ENCODE peak calls at places on chromosomes 5 and 9, in seven cellular contexts. D is HFFc6, Y is IMR-90, K is BJ, I is endothelial cell, L is GM20000, P is A549. R is an unnamed sample.

GRCh38 chr5:1998716-1999317 is 116.1 kb upstream of the IRX4 start:
- DNase-seq in P (no peak), D (no peak), I (no peak), L (no peak), K (no peak), Y (no peak), R (no peak)

GRCh38 chr9:117768740-117769400 is 64.7 kb downstream of the TLR4 start:
- DNase-seq in L (no peak), Y (no peak), I (no peak), P (no peak), K (no peak), D (no peak), R (no peak)

GRCh38 chr5:8756498-8757084 is 789.3 kb downstream of the SEMA5A start:
- DNase-seq in P (no peak), L (peak), Y (peak), K (peak), I (peak), D (peak), R (no peak)

GRCh38 chr9:131732061-131732526 is 7.8 kb downstream of the RAPGEF1 start:
- DNase-seq in Y (peak), I (no peak), L (no peak), P (no peak), K (peak), D (peak), R (no peak)

GRCh38 chr5:132019857-132020555 is 8.5 kb upstream of the ACSL6 start:
- DNase-seq in I (no peak), L (peak), P (no peak), K (no peak), D (no peak), Y (no peak), R (no peak)

GRCh38 chr5:151086192-151086869 is 5.5 kb upstream of the TNIP1 start:
- DNase-seq in D (no peak), P (no peak), Y (no peak), I (no peak), K (no peak), L (no peak), R (peak)

GRCh38 chr9:38687389-38687842 is 32.5 kb downstream of the FAM240B start:
- DNase-seq in K (no peak), I (no peak), P (peak), D (no peak), L (peak), Y (no peak), R (no peak)

GRCh38 chr9:87615547-87616148 is 110.3 kb upstream of the CTSL start:
- DNase-seq in D (no peak), P (no peak), K (no peak), L (no peak), I (no peak), Y (no peak), R (no peak)

GRCh38 chr9:18726546-18726945 is 252.6 kb downstream of the ADAMTSL1 start:
- DNase-seq in L (no peak), P (no peak), I (no peak), Y (peak), D (no peak), K (peak), R (no peak)

GRCh38 chr5:1159774-1160406 is 41.5 kb upstream of the SLC6A19 start:
- DNase-seq in I (no peak), P (no peak), D (no peak), Y (no peak), K (no peak), L (no peak), R (no peak)

GRCh38 chr9:129317179-129318011 is 139.3 kb upstream of the IER5L start:
- DNase-seq in P (no peak), D (peak), Y (peak), L (no peak), I (no peak), K (no peak), R (no peak)

GRCh38 chr5:113378081-113378480 is 56.7 kb downstream of the TSSK1B start:
- DNase-seq in D (no peak), L (no peak), P (no peak), I (no peak), Y (no peak), K (no peak), R (no peak)

GRCh38 chr9:122367779-122368460 is 2.9 kb upstream of the PTGS1 start:
- DNase-seq in I (no peak), P (no peak), D (no peak), K (no peak), Y (no peak), L (no peak), R (no peak)

GRCh38 chr9:75602074-75602473 is 288.4 kb upstream of the PCSK5 start:
- DNase-seq in K (no peak), P (no peak), D (no peak), I (no peak), Y (no peak), L (no peak), R (no peak)

GRCh38 chr5:25515525-25515924 is 870.7 kb upstream of the CDH10 start:
- DNase-seq in P (no peak), D (no peak), I (no peak), Y (no peak), L (no peak), K (no peak), R (no peak)

GRCh38 chr9:101711330-101711941 is 27.0 kb downstream of the GRIN3A start:
- DNase-seq in D (no peak), P (peak), K (no peak), L (peak), I (peak), Y (no peak), R (no peak)

GRCh38 chr5:67233075-67233474 is 36.5 kb upstream of the CD180 start:
- DNase-seq in L (no peak), Y (peak), I (no peak), D (no peak), P (no peak), K (no peak), R (no peak)

GRCh38 chr9:121842612-121842978 is 191.2 kb downstream of the DAB2IP start:
- DNase-seq in D (peak), Y (peak), K (no peak), P (no peak), I (no peak), L (no peak), R (no peak)

GRCh38 chr5:120538644-120539043 is 74.5 kb downstream of the PRR16 start:
- DNase-seq in D (peak), I (no peak), Y (peak), L (no peak), K (no peak), P (no peak), R (no peak)

GRCh38 chr9:88425538-88425950 is 37.3 kb downstream of the SPIN1 start:
- DNase-seq in P (no peak), K (no peak), I (no peak), Y (peak), D (no peak), L (no peak), R (no peak)

GRCh38 chr9:32551491-32552049 is 557 bp upstream of the SMIM27 start:
- DNase-seq in K (no peak), L (peak), P (peak), D (no peak), I (peak), Y (peak), R (peak)

GRCh38 chr5:68114641-68115040 is 100.9 kb upstream of the PIK3R1 start:
- DNase-seq in K (peak), P (no peak), I (no peak), L (no peak), D (peak), Y (peak), R (no peak)

GRCh38 chr9:4833781-4834560 is 41.2 kb downstream of the RCL1 start:
- DNase-seq in L (no peak), I (no peak), D (peak), P (no peak), K (no peak), Y (peak), R (no peak)

GRCh38 chr9:71774917-71775316 is 6.6 kb upstream of the CEMIP2 start:
- DNase-seq in K (no peak), I (no peak), D (no peak), L (no peak), P (no peak), Y (no peak), R (no peak)

GRCh38 chr5:671459-672328 is 21.5 kb downstream of the TPPP start:
- DNase-seq in L (peak), I (peak), P (peak), D (peak), K (no peak), Y (peak), R (peak)

GRCh38 chr5:464446-464842 is 21.5 kb downstream of the EXOC3 start:
- DNase-seq in I (no peak), L (no peak), P (no peak), D (no peak), Y (no peak), K (no peak), R (no peak)

GRCh38 chr9:121498487-121499176 is 1.0 kb downstream of the GGTA1 start:
- DNase-seq in D (peak), I (peak), K (no peak), P (peak), Y (peak), L (peak), R (peak)

GRCh38 chr5:95900383-95900958 is 61.2 kb downstream of the ELL2 start:
- DNase-seq in Y (peak), I (no peak), K (peak), L (no peak), D (no peak), P (no peak), R (no peak)

GRCh38 chr5:78540335-78541057 is 108.1 kb downstream of the LHFPL2 start:
- DNase-seq in D (no peak), P (no peak), Y (no peak), I (no peak), L (no peak), K (no peak), R (no peak)

GRCh38 chr5:107469485-107469884 is 201.3 kb downstream of the EFNA5 start:
- DNase-seq in L (no peak), K (peak), P (peak), Y (peak), D (peak), I (no peak), R (no peak)

GRCh38 chr5:109479260-109479860 is 69.6 kb upstream of the PJA2 start:
- DNase-seq in I (no peak), D (peak), L (peak), Y (peak), P (peak), K (no peak), R (no peak)

GRCh38 chr5:78569441-78569840 is 79.1 kb downstream of the LHFPL2 start:
- DNase-seq in Y (peak), P (no peak), L (no peak), K (no peak), I (no peak), D (no peak), R (no peak)

GRCh38 chr5:65103674-65104035 is 334.9 kb downstream of the CWC27 start:
- DNase-seq in D (no peak), P (no peak), K (no peak), L (no peak), Y (no peak), I (no peak), R (no peak)

GRCh38 chr9:130987054-130987453 is 21.9 kb upstream of the LAMC3 start:
- DNase-seq in K (no peak), L (no peak), D (no peak), P (no peak), Y (no peak), I (no peak), R (no peak)

GRCh38 chr9:78909566-78909965 is 612.6 kb downstream of the PSAT1 start:
- DNase-seq in K (no peak), I (no peak), L (no peak), D (peak), P (no peak), Y (peak), R (no peak)

GRCh38 chr9:2787065-2787464 is 56.8 kb downstream of the PUM3 start:
- DNase-seq in L (no peak), I (no peak), P (no peak), D (peak), Y (peak), K (peak), R (no peak)

GRCh38 chr9:87551692-87552303 is 54.1 kb downstream of the DAPK1 start:
- DNase-seq in K (no peak), D (no peak), L (no peak), P (no peak), I (no peak), Y (no peak), R (no peak)

GRCh38 chr5:77431286-77431685 is 60.8 kb downstream of the WDR41 start:
- DNase-seq in D (peak), K (peak), L (no peak), P (no peak), Y (peak), I (no peak), R (no peak)

GRCh38 chr5:77438057-77438456 is 54.1 kb downstream of the WDR41 start:
- DNase-seq in P (no peak), D (no peak), K (no peak), Y (no peak), L (no peak), I (no peak), R (no peak)

GRCh38 chr5:77431719-77432118 is 60.4 kb downstream of the WDR41 start:
- DNase-seq in D (no peak), P (no peak), L (no peak), K (no peak), Y (peak), I (no peak), R (no peak)

GRCh38 chr5:77437194-77437593 is 54.9 kb downstream of the WDR41 start:
- DNase-seq in L (no peak), Y (no peak), I (no peak), K (no peak), D (no peak), P (no peak), R (no peak)
- TF ChIP-seq CTCF in L (no peak), Y (no peak), I (no peak), K (peak), D (peak), P (peak), R (no peak)

GRCh38 chr5:139650031-139650688 is 2.0 kb downstream of the CXXC5 start:
- DNase-seq in Y (no peak), K (no peak), P (no peak), I (peak), L (peak), D (no peak), R (peak)
- TF ChIP-seq CTCF in Y (peak), K (peak), P (no peak), I (peak), L (peak), D (peak), R (peak)

GRCh38 chr9:118809160-118809625 is 560.0 kb downstream of the BRINP1 start:
- DNase-seq in K (no peak), P (no peak), D (no peak), Y (no peak), L (no peak), I (no peak), R (no peak)
- TF ChIP-seq CTCF in K (no peak), P (no peak), D (no peak), Y (no peak), L (no peak), I (no peak), R (no peak)

DNA sequence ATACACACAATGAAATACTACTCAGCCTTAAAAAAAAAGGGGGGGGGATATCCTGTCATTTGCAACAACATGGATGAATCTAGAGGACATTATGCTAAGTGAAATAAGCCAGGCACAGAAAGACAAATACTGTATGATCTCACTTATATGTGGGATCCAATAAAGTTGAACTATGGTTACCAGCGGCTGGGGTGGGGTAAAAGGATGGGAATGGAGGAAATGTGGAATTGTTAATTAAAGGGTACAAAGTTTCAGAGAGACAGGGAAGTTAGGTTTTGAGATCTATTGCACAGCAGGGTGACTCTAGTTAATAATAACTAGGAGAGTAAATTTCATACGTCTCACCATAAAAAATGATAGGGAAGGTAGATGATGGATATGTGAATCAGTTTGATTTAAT is 76.2 kb upstream of the ZNF608 start:
- DNase-seq in I (no peak), D (no peak), Y (no peak), K (no peak), L (no peak), P (no peak), R (no peak)
- TF ChIP-seq CTCF in I (no peak), D (no peak), Y (no peak), K (no peak), L (no peak), P (no peak), R (no peak)

GRCh38 chr5:38831909-38832308 is 13.9 kb upstream of the OSMR start:
- DNase-seq in P (no peak), L (peak), K (no peak), D (peak), Y (peak), I (peak), R (no peak)
- TF ChIP-seq CTCF in P (peak), L (peak), K (peak), D (peak), Y (peak), I (no peak), R (no peak)

R was measured in B cell.